ENCODE peak calls at places on chromosomes 3 and 15, in five cellular contexts. Z is body of pancreas, U is A549, B is endodermal cell, L is kidney. R is an unnamed sample.

GRCh38 chr3:150235799-150236198 is 172.3 kb upstream of the TSC22D2 start:
- DNase-seq in Z (no peak), U (no peak), B (no peak), L (no peak), R (no peak)

GRCh38 chr3:16844222-16844621 is 40.5 kb upstream of the PLCL2 start:
- DNase-seq in Z (no peak), U (no peak), B (no peak), L (no peak), R (no peak)

GRCh38 chr3:181568248-181568647 is 143.5 kb upstream of the SOX2 start:
- DNase-seq in Z (no peak), U (no peak), B (no peak), L (no peak), R (no peak)

GRCh38 chr3:168157903-168158302 is 62.2 kb upstream of the GOLIM4 start:
- DNase-seq in Z (no peak), U (no peak), B (no peak), L (no peak), R (no peak)

GRCh38 chr3:33377931-33378330 is 62.3 kb downstream of the UBP1 start:
- DNase-seq in Z (no peak), U (no peak), B (no peak), L (no peak), R (no peak)

GRCh38 chr15:88655103-88655553 is 16.3 kb downstream of the ISG20 start:
- DNase-seq in Z (no peak), U (no peak), B (no peak), L (no peak), R (no peak)

GRCh38 chr3:72996121-72996472 is 514 bp upstream of the PPP4R2 start:
- DNase-seq in Z (no peak), U (no peak), B (no peak), L (peak; percentile 77), R (peak; percentile 33)

GRCh38 chr3:155745795-155746550 is 1.1 kb upstream of the PLCH1 start:
- DNase-seq in Z (peak; percentile 27), U (peak; percentile 68), B (peak; percentile 88), L (no peak), R (no peak)

GRCh38 chr3:136818191-136818850 is 605 bp upstream of the SLC35G2 start:
- DNase-seq in Z (peak; percentile 86), U (peak; percentile 71), B (peak; percentile 88), L (no peak), R (peak; percentile 72)

GRCh38 chr3:46129588-46130272 is 78.4 kb downstream of the CCR1 start:
- DNase-seq in Z (no peak), U (no peak), B (no peak), L (no peak), R (no peak)

GRCh38 chr15:88331291-88331690 is 74.8 kb upstream of the NTRK3 start:
- DNase-seq in Z (peak; percentile 15), U (peak; percentile 72), B (peak; percentile 96), L (no peak), R (peak; percentile 46)

GRCh38 chr15:75928680-75929608 is 25.3 kb downstream of the FBXO22 start:
- DNase-seq in Z (peak; percentile 62), U (peak; percentile 38), B (peak; percentile 87), L (no peak), R (no peak)

GRCh38 chr3:128878556-128879124 is 780 bp upstream of the ACAD9 start:
- DNase-seq in Z (no peak), U (peak; percentile 14), B (no peak), L (no peak), R (no peak)

GRCh38 chr3:24986635-24987034 is 441.4 kb upstream of the RARB start:
- DNase-seq in Z (no peak), U (no peak), B (no peak), L (no peak), R (no peak)

GRCh38 chr3:151827816-151828215 is 13.9 kb downstream of the AADAC start:
- DNase-seq in Z (no peak), U (no peak), B (no peak), L (no peak), R (no peak)

GRCh38 chr15:78316211-78317077 is 17.0 kb upstream of the SKIC8 start:
- DNase-seq in Z (no peak), U (no peak), B (peak; percentile 76), L (no peak), R (no peak)

GRCh38 chr3:123008808-123009207 is 18.8 kb downstream of the SEMA5B start:
- DNase-seq in Z (no peak), U (no peak), B (no peak), L (no peak), R (no peak)

GRCh38 chr15:88810449-88810848 is 7.2 kb downstream of the ACAN start:
- DNase-seq in Z (no peak), U (no peak), B (no peak), L (no peak), R (no peak)

GRCh38 chr3:26369133-26369532 is 253.4 kb upstream of the LRRC3B start:
- DNase-seq in Z (no peak), U (no peak), B (peak; percentile 64), L (no peak), R (no peak)

DNA sequence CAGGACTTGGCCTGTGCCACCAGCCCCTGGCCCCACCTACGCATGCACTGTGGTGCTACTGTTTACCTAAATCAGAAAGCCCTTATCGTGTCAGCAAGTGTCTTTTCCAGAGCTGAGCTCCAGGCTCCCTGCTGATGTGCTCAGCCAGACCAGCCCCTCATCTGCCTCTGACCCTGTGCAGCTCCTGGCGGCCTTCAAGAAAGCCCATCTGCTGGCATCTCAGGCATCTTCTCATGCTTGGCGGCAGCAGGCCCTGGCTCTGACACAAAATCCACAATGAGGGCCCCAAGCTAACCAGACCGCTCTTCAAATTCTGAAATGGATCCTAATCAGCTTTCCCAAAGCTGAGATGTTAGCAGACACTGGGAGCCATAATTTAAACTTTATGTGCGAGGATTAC is 50.9 kb upstream of the CTDSPL start:
- DNase-seq in Z (no peak), U (no peak), B (peak; percentile 36), L (no peak), R (no peak)
- H3K27ac ChIP-seq in Z (no peak overlapping the region), U (no peak overlapping the region), B (no peak overlapping the region), L (no peak overlapping the region), R (no peak overlapping the region)

GRCh38 chr15:99104788-99105515 is at the start of gene SYNM:
- DNase-seq in Z (peak; percentile 63), U (peak; percentile 94), B (peak; percentile 95), L (peak; percentile 87), R (peak; percentile 81)
- H3K27ac ChIP-seq in Z (peak within 1 kb of the TSS; percentile 39), U (peak within 1 kb of the TSS; percentile 77), B (no peak within 1 kb of the TSS), L (no peak within 1 kb of the TSS), R (peak within 1 kb of the TSS; percentile 71)

DNA sequence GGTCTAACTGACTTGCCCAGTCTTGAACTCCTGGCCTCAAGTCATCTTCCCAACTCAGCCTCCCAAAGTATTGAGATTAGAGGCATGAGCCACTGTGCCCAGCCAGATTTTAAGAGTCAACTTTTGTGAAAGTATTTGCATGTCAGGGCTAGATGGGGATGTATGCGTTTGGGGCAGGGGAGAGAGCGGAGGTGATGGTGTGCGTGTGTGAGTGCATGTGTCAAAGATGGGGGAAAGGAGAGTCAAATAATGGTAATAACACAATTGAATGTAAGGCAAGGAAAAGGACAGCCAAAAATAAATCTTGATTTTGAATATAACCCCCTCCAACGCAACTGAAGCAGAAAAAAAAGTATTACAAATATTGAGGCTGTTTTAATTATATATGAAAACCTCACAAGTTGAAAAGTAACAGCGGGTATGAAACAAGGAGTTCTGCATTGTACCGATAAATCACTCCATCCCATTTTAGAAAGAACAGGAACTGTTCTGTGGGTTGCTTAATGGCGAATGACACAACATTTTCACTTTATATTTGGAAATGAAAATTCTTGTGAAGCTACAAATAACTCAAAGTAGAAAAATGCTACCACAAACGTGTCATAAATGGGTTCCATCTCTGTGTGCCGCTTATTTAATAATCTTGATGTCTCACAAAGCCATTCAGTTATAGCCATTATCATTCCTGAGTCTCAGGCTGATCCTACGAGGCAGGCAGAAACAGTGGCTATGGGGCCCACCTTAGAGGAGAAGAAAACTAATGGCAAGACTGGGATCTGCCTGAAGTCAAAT is 29.8 kb upstream of the LDHAL6B start:
- DNase-seq in Z (no peak), U (no peak), B (no peak), L (no peak), R (no peak)
- H3K27ac ChIP-seq in Z (no peak overlapping the region), U (peak overlapping the region; percentile 63), B (no peak overlapping the region), L (no peak overlapping the region), R (peak overlapping the region; percentile 59)

GRCh38 chr15:56102401-56102800 is 109.0 kb upstream of the NEDD4 start:
- DNase-seq in Z (peak; percentile 26), U (no peak), B (no peak), L (no peak), R (no peak)
- H3K27ac ChIP-seq in Z (no peak overlapping the region), U (no peak overlapping the region), B (no peak overlapping the region), L (no peak overlapping the region), R (no peak overlapping the region)

GRCh38 chr3:185732782-185733181 is 92.1 kb downstream of the IGF2BP2 start:
- DNase-seq in Z (no peak), U (no peak), B (peak; percentile 34), L (no peak), R (no peak)
- H3K27ac ChIP-seq in Z (no peak overlapping the region), U (peak overlapping the region; percentile 3), B (no peak overlapping the region), L (no peak overlapping the region), R (no peak overlapping the region)

GRCh38 chr15:57595011-57595866 is 3.5 kb downstream of the MYZAP start:
- DNase-seq in Z (peak; percentile 83), U (no peak), B (no peak), L (no peak), R (peak; percentile 81)
- H3K27ac ChIP-seq in Z (peak overlapping the region; percentile 90), U (no peak overlapping the region), B (no peak overlapping the region), L (no peak overlapping the region), R (peak overlapping the region; percentile 86)

DNA sequence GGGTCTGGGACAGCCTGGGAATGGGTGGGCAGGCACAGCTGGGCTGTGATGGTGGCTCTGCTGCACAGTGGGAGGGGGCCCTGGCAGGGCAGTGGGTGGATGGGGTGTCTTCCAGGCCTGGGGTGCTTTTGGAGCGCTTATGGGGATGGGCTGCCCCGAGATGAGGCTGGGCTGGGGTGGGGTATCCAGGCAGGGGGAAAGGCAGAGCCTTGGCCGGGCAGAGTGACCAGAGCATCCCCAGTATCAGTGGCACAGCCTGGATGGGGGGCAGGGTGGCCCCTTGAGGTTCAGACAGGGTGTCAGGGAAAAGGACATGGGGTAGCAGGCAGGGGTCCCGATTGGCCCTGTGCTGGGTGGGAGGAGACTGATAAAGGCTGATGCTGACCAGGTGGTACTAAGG is 26.6 kb downstream of the HDAC11 start:
- DNase-seq in Z (peak; percentile 10), U (no peak), B (no peak), L (peak; percentile 59), R (peak; percentile 26)
- H3K27ac ChIP-seq in Z (no peak overlapping the region), U (no peak overlapping the region), B (no peak overlapping the region), L (no peak overlapping the region), R (no peak overlapping the region)

DNA sequence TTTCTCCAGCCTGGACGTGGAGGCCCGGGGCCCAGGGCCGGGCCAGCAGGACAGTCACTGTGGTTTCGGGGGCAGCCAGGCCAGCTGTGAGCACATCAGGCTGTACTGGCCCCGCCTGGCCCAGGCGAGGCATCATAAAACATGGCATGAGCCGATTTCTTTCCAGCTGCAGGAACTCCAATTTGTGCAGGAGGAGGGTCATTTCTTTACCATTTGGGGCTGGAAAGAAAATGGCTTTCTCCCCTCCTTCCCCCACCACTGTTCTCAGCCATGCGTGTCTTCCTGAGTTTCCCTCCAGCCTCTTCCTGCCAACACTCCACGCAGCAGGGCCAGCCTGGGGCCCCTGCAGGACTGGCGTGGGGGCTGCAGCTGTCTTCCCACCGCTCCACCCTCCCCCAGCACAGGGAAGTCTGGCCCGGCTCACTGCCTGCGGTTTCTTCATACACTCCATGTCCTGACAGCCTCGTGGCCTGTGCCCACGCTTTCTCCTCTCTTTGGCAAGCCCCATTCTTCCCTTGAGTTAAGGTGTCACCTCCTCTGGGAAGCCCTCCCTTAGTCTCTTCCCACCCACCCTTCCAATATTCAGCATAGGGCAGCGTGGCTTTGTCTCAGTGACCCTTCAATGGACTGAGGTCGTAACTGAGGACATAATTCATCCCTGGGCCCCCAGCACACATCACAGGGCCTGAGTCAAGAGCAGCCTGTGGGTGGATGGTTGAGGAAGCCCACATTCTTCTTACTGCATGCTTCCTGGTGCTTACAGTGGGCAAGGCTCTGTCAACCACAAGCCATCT is 135.8 kb downstream of the CHSY1 start:
- DNase-seq in Z (no peak), U (no peak), B (peak; percentile 41), L (peak; percentile 89), R (peak; percentile 82)
- H3K27ac ChIP-seq in Z (no peak overlapping the region), U (no peak overlapping the region), B (peak overlapping the region; percentile 52), L (no peak overlapping the region), R (no peak overlapping the region)